ENCODE peak calls at places on chromosomes 6 and 20, in eight cellular contexts. A is effector memory CD4-positive, alpha-beta T cell; G is tibial artery; S is uterus; Y is IMR-90; B is pancreas; R is right atrium auricular region; W is neuronal stem cell. P is an unnamed sample. For H3K36me3, the result is how much of the 10 kb centered on the place peaks cover.

GRCh38 chr6:39421383-39422225 is 99.1 kb upstream of the KCNK16 start:
- DNase-seq in A (no peak), G (no peak), S (no peak), Y (no peak), B (no peak), R (no peak), W (no peak), P (no peak)

GRCh38 chr6:2731281-2731909 is 19.3 kb downstream of the MYLK4 start:
- DNase-seq in A (no peak), G (no peak), S (no peak), Y (no peak), B (no peak), R (no peak), W (no peak), P (no peak)

GRCh38 chr6:11357285-11357684 is 124.8 kb upstream of the NEDD9 start:
- DNase-seq in A (no peak), G (no peak), S (no peak), Y (no peak), B (no peak), R (no peak), W (no peak), P (no peak)

GRCh38 chr6:81572020-81572419 is 180.5 kb downstream of the TENT5A start:
- DNase-seq in A (no peak), G (no peak), S (no peak), Y (peak), B (no peak), R (no peak), W (no peak), P (no peak)

GRCh38 chr6:92522589-92522988 is 896.8 kb downstream of the EPHA7 start:
- DNase-seq in A (no peak), G (no peak), S (no peak), Y (no peak), B (no peak), R (no peak), W (no peak), P (no peak)

GRCh38 chr6:130222775-130223174 is at the start of gene SAMD3:
- DNase-seq in A (no peak), G (no peak), S (no peak), Y (no peak), B (no peak), R (no peak), W (no peak), P (no peak)

GRCh38 chr6:14848019-14848418 is 397.9 kb upstream of the JARID2 start:
- DNase-seq in A (no peak), G (no peak), S (no peak), Y (peak), B (no peak), R (no peak), W (no peak), P (no peak)

GRCh38 chr6:106973018-106973840 is 1.3 kb downstream of the CD24 start:
- DNase-seq in A (no peak), G (no peak), S (no peak), Y (no peak), B (peak), R (no peak), W (peak), P (no peak)

GRCh38 chr6:140915001-140915950 is 1217.4 kb upstream of the GJE1 start:
- DNase-seq in A (no peak), G (no peak), S (no peak), Y (no peak), B (no peak), R (no peak), W (no peak), P (no peak)

GRCh38 chr6:106858653-106859092 is 115.9 kb downstream of the CD24 start:
- DNase-seq in A (no peak), G (no peak), S (peak), Y (peak), B (peak), R (no peak), W (no peak), P (no peak)

GRCh38 chr6:49966334-49966733 is 2.4 kb upstream of the DEFB114 start:
- DNase-seq in A (no peak), G (no peak), S (no peak), Y (no peak), B (no peak), R (no peak), W (no peak), P (no peak)

GRCh38 chr6:40604082-40604481 is 16.9 kb upstream of the LRFN2 start:
- DNase-seq in A (no peak), G (no peak), S (no peak), Y (no peak), B (no peak), R (no peak), W (no peak), P (no peak)

GRCh38 chr6:45619211-45619760 is 241.6 kb upstream of the SUPT3H start:
- DNase-seq in A (no peak), G (no peak), S (no peak), Y (no peak), B (no peak), R (no peak), W (no peak), P (no peak)

GRCh38 chr20:46752639-46753235 is 43.3 kb downstream of the SLC2A10 start:
- DNase-seq in A (no peak), G (peak), S (peak), Y (peak), B (peak), R (peak), W (peak), P (no peak)

GRCh38 chr6:17167327-17167979 is 65.6 kb downstream of the STMND1 start:
- DNase-seq in A (no peak), G (no peak), S (no peak), Y (peak), B (peak), R (no peak), W (peak), P (no peak)

GRCh38 chr6:170135041-170135440 is 155.8 kb downstream of the DLL1 start:
- DNase-seq in A (no peak), G (peak), S (peak), Y (no peak), B (no peak), R (no peak), W (no peak), P (no peak)

DNA sequence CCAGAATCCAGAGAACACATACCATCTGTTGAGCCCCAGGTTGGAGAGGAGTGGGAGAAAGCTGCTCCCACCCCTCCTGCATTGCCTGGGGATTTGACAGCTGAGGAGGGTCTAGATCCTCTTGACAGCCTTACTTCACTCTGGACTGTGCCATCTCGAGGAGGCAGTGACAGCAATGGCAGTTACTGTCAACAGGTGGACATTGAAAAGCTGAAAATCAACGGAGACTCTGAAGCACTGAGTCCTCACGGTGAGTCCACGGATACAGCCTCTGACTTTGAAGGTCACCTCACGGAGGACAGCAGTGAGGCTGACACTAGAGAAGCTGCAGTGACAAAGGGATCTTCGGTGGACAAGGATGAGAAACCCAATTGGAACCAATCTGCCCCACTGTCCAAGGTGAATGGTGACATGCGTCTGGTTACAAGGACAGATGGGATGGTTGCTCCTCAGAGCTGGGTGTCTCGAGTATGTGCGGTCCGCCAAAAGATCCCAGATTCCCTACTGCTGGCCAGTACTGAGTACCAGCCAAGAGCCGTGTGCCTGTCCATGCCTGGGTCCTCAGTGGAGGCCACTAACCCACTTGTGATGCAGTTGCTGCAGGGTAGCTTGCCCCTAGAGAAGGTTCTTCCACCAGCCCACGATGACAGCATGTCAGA is 77.4 kb downstream of the ASXL1 start:
- DNase-seq in A (no peak), G (no peak), S (no peak), Y (no peak), B (no peak), R (peak), W (no peak), P (no peak)
- H3K36me3 ChIP-seq in A (half or more), G (half or more), S (under half), Y (half or more), B (half or more), R (half or more), W (half or more), P (half or more)

DNA sequence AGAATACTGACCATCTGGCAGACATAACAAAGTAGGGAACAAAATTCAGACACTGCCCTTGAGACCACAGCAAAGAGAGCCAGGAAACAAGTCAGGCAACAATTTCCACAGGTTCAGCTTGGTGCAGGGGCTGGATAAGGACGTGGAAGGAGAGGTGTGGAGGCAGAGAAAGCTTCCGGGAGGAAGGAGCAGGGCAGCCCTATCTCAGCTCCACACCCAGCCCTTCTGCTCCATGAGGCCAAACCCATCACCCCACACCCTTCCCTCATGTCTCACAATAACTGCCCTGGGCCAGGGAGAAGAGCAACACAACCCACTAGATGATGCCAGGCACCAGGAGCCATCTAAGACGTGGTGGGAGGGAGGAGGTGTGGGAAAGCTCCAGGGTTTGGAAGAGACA is 5.8 kb downstream of the SNHG17 start:
- DNase-seq in A (no peak), G (no peak), S (no peak), Y (no peak), B (no peak), R (no peak), W (no peak), P (no peak)
- H3K36me3 ChIP-seq in A (half or more), G (half or more), S (under half), Y (half or more), B (half or more), R (half or more), W (half or more), P (half or more)

DNA sequence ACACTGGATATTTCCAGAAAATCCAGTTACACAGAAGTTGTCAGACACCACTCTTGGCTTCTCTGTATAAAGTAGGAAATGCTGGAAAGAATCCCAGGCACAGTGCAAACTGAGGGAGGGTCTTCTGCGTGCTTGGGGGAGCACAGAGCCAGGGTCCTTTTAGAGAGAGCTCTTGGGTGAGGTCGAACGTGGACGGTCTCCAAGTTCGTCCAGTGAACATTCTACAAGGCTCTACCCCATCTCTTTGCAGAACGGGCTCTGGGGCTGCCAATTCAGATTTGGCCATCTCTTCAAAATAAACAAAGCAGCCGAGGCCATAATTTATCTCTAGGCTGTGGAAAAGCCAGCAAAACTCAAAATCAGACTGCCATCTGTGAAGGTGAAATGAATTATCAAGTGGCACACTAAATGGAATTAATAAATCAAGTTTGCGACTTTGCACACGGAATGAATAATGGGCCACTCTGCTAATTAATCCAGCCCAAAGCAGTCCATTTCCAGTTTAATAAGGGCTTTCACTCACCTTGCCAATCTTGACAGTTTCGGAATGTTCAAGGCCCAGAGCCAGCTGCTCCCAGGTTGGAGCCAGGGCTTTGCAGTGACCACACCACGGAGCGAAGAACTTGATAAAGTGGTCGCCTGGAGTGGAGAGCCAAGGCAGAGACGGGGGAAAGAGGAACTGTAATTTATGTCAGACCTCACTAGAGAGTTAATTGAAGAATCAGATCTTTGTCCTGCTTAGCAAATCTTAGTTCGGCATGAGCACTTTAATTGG is 19.3 kb downstream of the TXNDC5 start:
- DNase-seq in A (no peak), G (no peak), S (no peak), Y (no peak), B (no peak), R (no peak), W (no peak), P (no peak)
- H3K36me3 ChIP-seq in A (under half), G (half or more), S (under half), Y (half or more), B (half or more), R (half or more), W (half or more), P (half or more)

GRCh38 chr6:154745243-154745642 is 12.0 kb downstream of the SCAF8 start:
- DNase-seq in A (no peak), G (no peak), S (no peak), Y (no peak), B (no peak), R (no peak), W (no peak), P (no peak)
- H3K36me3 ChIP-seq in A (under half), G (under half), S (under half), Y (under half), B (under half), R (under half), W (half or more), P (under half)

GRCh38 chr6:113184736-113185135 is 672.4 kb upstream of the MARCKS start:
- DNase-seq in A (no peak), G (no peak), S (no peak), Y (peak), B (peak), R (peak), W (no peak), P (no peak)
- H3K36me3 ChIP-seq in A (under half), G (under half), S (under half), Y (under half), B (under half), R (under half), W (under half), P (under half)

GRCh38 chr20:62647521-62648317 is 5.4 kb downstream of the SLCO4A1 start:
- DNase-seq in A (no peak), G (peak), S (peak), Y (no peak), B (no peak), R (no peak), W (no peak), P (no peak)
- H3K36me3 ChIP-seq in A (under half), G (under half), S (under half), Y (under half), B (under half), R (under half), W (under half), P (under half)

DNA sequence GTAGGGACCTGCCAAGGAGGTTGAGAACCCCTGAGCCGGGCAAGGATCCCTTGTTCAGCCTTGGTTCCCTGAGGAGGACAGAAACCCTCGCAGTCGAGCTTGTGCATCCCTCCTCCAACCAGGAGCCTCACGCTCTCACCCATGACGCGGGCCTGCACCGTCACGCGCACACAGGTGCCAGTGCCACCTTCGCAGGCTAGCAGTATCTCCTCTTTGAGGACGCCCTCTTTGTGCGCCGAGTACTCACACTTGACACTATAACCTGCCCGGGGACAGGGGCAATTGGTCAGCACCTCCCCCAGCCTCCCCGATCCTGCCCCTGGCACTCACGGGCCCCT is 13.3 kb downstream of the ADISSP start:
- DNase-seq in A (no peak), G (no peak), S (no peak), Y (no peak), B (no peak), R (no peak), W (no peak), P (no peak)
- H3K36me3 ChIP-seq in A (under half), G (under half), S (under half), Y (under half), B (under half), R (under half), W (under half), P (under half)

DNA sequence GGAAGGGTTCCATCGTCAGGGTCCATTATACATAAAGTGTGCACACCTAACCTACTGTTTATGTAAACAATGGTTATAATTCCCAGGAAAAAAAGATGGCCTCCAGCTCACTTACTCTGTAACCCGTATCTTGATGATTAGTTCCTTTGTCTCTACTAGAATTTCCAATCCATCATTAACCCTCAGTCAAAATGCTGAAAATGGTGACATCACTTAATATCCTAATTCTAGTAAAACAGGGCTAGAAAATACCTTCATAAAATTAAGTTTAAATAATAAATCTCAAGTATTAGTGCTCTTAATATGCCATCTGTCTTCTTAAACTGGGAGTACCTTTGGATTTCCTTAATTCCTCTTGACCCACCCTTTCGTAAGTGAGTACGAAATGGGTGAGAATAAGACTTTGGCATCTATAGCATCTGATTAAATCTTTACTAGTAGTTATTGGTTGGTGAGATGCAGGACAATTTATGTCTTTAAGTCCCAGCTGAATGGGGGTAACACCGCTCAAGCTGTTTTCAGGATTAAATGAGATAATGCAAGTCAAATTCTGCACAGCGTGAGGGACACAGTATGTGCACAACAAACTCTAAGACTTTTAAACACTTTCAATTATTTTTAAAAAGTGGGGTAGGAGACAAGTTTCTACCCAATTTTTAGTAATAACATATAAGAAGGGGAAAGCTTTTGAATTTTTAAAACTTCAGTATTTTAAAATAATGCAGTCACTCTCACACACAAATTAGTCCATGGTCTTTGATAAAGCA is 1.6 kb downstream of the HMGN3 start:
- DNase-seq in A (no peak), G (no peak), S (no peak), Y (no peak), B (no peak), R (no peak), W (no peak), P (no peak)
- H3K36me3 ChIP-seq in A (under half), G (under half), S (under half), Y (under half), B (under half), R (under half), W (under half), P (under half)

GRCh38 chr6:35829306-35829705 is 24.2 kb downstream of the LHFPL5 start:
- DNase-seq in A (no peak), G (no peak), S (no peak), Y (no peak), B (no peak), R (no peak), W (no peak), P (no peak)

GRCh38 chr6:35839019-35839418 is 33.9 kb downstream of the LHFPL5 start:
- DNase-seq in A (no peak), G (no peak), S (no peak), Y (no peak), B (no peak), R (no peak), W (no peak), P (no peak)

GRCh38 chr6:35831257-35832007 is 26.3 kb downstream of the LHFPL5 start:
- DNase-seq in A (no peak), G (no peak), S (no peak), Y (no peak), B (no peak), R (no peak), W (no peak), P (no peak)

DNA sequence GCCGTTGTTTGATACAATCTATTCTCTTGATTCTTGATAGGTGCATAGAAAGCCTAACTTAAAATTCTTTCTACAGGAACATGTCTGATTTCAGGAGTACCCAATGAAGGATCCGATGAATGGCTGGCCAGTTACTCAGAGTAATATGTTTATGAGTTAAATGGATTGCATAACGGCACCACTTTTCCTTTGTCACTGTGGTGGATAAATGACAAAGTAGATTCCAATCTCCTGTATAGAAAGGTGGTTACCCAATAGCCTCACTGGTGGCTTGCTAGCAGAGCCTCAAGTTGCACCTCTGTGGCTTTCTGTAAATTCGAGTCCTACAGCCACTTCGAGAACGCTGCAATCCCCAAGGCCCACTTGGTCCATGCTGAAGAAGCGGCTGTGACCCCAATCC is 28.4 kb downstream of the LHFPL5 start:
- DNase-seq in A (no peak), G (no peak), S (no peak), Y (peak), B (no peak), R (no peak), W (no peak), P (no peak)
- H3K36me3 ChIP-seq in A (under half), G (under half), S (under half), Y (under half), B (under half), R (under half), W (half or more), P (under half)

P was measured in thoracic aorta.